ENCODE peak calls at places on chromosomes 13 and 19, in seven cellular contexts. S, C, N, H, Q, B and M are unnamed samples.

GRCh38 chr19:10122066-10122465 is 2.4 kb upstream of the EIF3G start:
- DNase-seq in C (peak), H (no peak), B (no peak), S (no peak), Q (no peak), N (peak), M (no peak)

GRCh38 chr13:77002590-77003190 is 10.8 kb downstream of the CLN5 start:
- DNase-seq in H (no peak), Q (no peak), C (peak), S (no peak), B (no peak), N (no peak), M (no peak)

GRCh38 chr19:47609885-47610545 is 1.1 kb downstream of the BICRA start:
- DNase-seq in B (peak), H (no peak), N (peak), S (peak), Q (peak), C (peak), M (peak)

GRCh38 chr13:106109391-106109791 is 426.1 kb downstream of the EFNB2 start:
- DNase-seq in S (no peak), B (no peak), N (no peak), Q (no peak), H (no peak), C (no peak), M (no peak)

GRCh38 chr19:418761-419632 is 10.1 kb upstream of the C2CD4C start:
- DNase-seq in S (no peak), B (peak), N (no peak), C (no peak), H (no peak), Q (no peak), M (no peak)

GRCh38 chr19:16199275-16199932 is 1.7 kb downstream of the AP1M1 start:
- DNase-seq in H (no peak), S (no peak), B (no peak), N (no peak), C (no peak), Q (no peak), M (no peak)

GRCh38 chr13:24097064-24097463 is 63.5 kb upstream of the SPATA13 start:
- DNase-seq in B (no peak), H (no peak), Q (no peak), S (peak), C (peak), N (no peak), M (no peak)

GRCh38 chr13:24491853-24492252 is 20.7 kb downstream of the PARP4 start:
- DNase-seq in S (no peak), B (no peak), N (no peak), Q (no peak), H (no peak), C (peak), M (no peak)

GRCh38 chr13:50448535-50448981 is 394.9 kb downstream of the DLEU7 start:
- DNase-seq in H (no peak), N (no peak), Q (no peak), C (no peak), S (no peak), B (no peak), M (no peak)

GRCh38 chr13:31639443-31640163 is 99.7 kb upstream of the RXFP2 start:
- DNase-seq in H (no peak), S (no peak), C (peak), N (no peak), Q (no peak), B (no peak), M (no peak)

GRCh38 chr19:15641901-15642491 is 1.3 kb downstream of the CYP4F3 start:
- DNase-seq in C (no peak), Q (no peak), S (peak), N (no peak), B (no peak), H (no peak), M (no peak)

GRCh38 chr13:41823486-41823885 is 137.4 kb downstream of the VWA8 start:
- DNase-seq in B (no peak), N (no peak), C (no peak), Q (no peak), S (no peak), H (no peak), M (no peak)

DNA sequence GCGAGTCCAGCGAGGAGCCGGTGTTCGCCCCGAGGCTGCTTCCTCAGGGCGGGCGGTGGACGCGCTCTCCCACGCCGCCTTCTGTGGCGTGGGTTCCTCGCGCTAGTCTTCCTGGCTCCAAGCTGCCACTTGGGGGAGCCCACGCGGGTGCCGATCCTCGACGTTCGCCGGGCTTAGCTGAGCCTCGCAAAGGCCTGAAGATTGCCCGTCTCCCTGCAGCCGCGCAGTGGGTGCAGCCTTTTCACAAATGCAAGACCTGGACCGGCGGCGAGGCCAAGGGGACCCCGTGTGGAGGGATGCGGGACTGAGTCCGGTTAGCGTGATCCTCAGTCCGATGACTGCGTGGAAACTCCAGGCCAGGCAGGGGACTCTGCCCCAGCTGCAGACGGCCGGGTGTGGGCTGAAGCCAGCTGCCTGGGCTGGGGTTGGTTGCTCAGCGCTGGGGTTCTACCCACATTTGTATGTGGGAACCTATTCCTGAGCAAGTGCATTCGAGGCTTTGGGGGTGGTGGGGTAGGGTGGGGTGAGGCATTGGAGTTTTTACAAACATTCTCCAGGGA is 16.6 kb upstream of the LRP3 start:
- DNase-seq in S (peak), N (no peak), Q (peak), B (peak), C (no peak), H (no peak), M (peak)
- TF ChIP-seq CTCF in S (peak), N (peak), Q (peak), B (peak), C (peak), H (no peak), M (peak)

GRCh38 chr19:3013261-3013725 is 15.8 kb downstream of the TLE2 start:
- DNase-seq in S (no peak), B (no peak), H (no peak), C (no peak), N (no peak), Q (no peak), M (no peak)
- TF ChIP-seq CTCF in S (no peak), B (no peak), H (no peak), C (no peak), N (no peak), Q (no peak), M (no peak)

GRCh38 chr19:57802269-57802668 is 12.4 kb downstream of the ZNF552 start:
- DNase-seq in S (no peak), N (no peak), C (no peak), Q (no peak), B (no peak), H (no peak), M (no peak)
- TF ChIP-seq CTCF in S (no peak), N (no peak), C (no peak), Q (no peak), B (no peak), H (no peak), M (peak)

GRCh38 chr13:96000069-96000468 is 53.1 kb downstream of the UGGT2 start:
- DNase-seq in Q (no peak), C (no peak), S (no peak), H (no peak), N (no peak), B (no peak), M (no peak)

GRCh38 chr13:96003304-96003703 is 49.9 kb downstream of the UGGT2 start:
- DNase-seq in H (no peak), B (no peak), Q (no peak), S (no peak), N (no peak), C (peak), M (no peak)
- TF ChIP-seq CTCF in H (no peak), B (no peak), Q (no peak), S (no peak), N (no peak), C (peak), M (no peak)

DNA sequence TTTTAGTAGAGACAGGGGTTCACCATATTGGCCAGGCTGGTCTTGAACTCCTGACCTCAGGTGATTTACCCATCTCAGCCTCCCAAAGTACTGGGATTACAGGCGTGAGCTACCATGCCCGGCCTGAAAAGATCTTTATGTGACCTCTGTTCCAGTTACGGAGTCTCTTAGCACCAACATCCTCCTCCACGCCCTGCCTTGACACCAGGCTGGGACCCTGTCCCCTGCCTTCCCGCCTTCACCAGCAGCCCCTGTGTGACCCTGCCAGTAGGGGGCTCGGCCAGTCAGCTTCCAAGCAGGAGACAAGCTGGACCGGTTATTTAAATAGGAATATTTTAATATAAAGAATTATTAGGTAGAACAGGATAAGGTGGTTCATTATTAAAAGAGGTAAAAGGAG is 54.2 kb downstream of the GPR12 start:
- DNase-seq in N (no peak), Q (no peak), B (no peak), H (peak), C (no peak), S (no peak), M (no peak)
- TF ChIP-seq CTCF in N (no peak), Q (no peak), B (no peak), H (no peak), C (peak), S (no peak), M (no peak)